ENCODE peak calls at places on chromosomes 12 and 14, in four cellular contexts. F is activated T-helper 1 cell treated with anti-CD3 and anti-CD28 coated beads, Interleukin-12 subunit alpha, Interleukin-12 subunit beta, Interleukin-2, Interleukin-4 antibody, amounts not matched to agents 30 ng/mL and 10 ng/mL and 1 ng/mL, durations not matched to agents 14 hours and 24 hours and 36 hours; G is stimulated activated CD8-positive, alpha-beta memory T cell treated with anti-CD3 and anti-CD28 coated beads, Interleukin-15, amount 100 ng/mL, for 4 hours; V is ovary. S is an unnamed sample.

GRCh38 chr12:105083041-105083440 is 1.2 kb downstream of the ALDH1L2 start:
- DNase-seq in F (no peak), V (no peak), G (no peak), S (no peak)

GRCh38 chr14:79629372-79629771 is 581.9 kb downstream of the DIO2 start:
- DNase-seq in G (no peak), F (no peak), V (no peak), S (no peak)

GRCh38 chr12:107386569-107386968 is 293.2 kb upstream of the CRY1 start:
- DNase-seq in F (no peak), G (no peak), V (no peak), S (no peak)

GRCh38 chr14:100362311-100362927 is 39.3 kb downstream of the SLC25A47 start:
- DNase-seq in V (no peak), G (no peak), F (no peak), S (no peak)

GRCh38 chr14:104885973-104886689 is 21.1 kb downstream of the CEP170B start:
- DNase-seq in G (no peak), F (no peak), V (peak; percentile 15), S (no peak)

GRCh38 chr14:64841772-64842490 is 37.8 kb downstream of the SPTB start:
- DNase-seq in G (no peak), V (no peak), F (no peak), S (no peak)

GRCh38 chr12:54016478-54016964 is 7.7 kb downstream of the HOXC8 start:
- DNase-seq in F (no peak), G (no peak), V (peak; percentile 58), S (no peak)

GRCh38 chr12:120316798-120317257 is 10.8 kb downstream of the PLA2G1B start:
- DNase-seq in F (no peak), V (no peak), G (no peak), S (no peak)

GRCh38 chr14:60655114-60655897 is 6.0 kb upstream of the SIX1 start:
- DNase-seq in G (no peak), V (no peak), F (no peak), S (no peak)

GRCh38 chr12:105554223-105554678 is 223.8 kb downstream of the C12orf75 start:
- DNase-seq in F (no peak), V (no peak), G (no peak), S (no peak)

GRCh38 chr12:24544368-24544767 is 404.5 kb downstream of the BCAT1 start:
- DNase-seq in F (no peak), G (no peak), V (no peak), S (no peak)

GRCh38 chr12:602700-603068 is 60.6 kb downstream of the NINJ2 start:
- DNase-seq in F (no peak), V (no peak), G (no peak), S (no peak)

GRCh38 chr14:62162998-62163589 is 400.9 kb downstream of the SNAPC1 start:
- DNase-seq in G (no peak), V (no peak), F (peak; percentile 3), S (peak; percentile 6)

GRCh38 chr12:132210223-132211055 is 66.2 kb downstream of the NOC4L start:
- DNase-seq in G (no peak), F (no peak), V (no peak), S (no peak)

GRCh38 chr14:69811868-69812252 is 14.8 kb upstream of the SLC10A1 start:
- DNase-seq in V (no peak), G (no peak), F (no peak), S (no peak)

GRCh38 chr12:44972746-44973421 is 78.0 kb downstream of the DBX2 start:
- DNase-seq in F (no peak), G (no peak), V (no peak), S (no peak)

GRCh38 chr12:107760207-107760816 is 625 bp downstream of the PRDM4 start:
- DNase-seq in F (peak; percentile 23), V (peak; percentile 23), G (no peak), S (peak; percentile 6)

GRCh38 chr12:69240625-69240984 is 1.2 kb downstream of the CPSF6 start:
- DNase-seq in F (no peak), V (no peak), G (peak; percentile 5), S (no peak)

GRCh38 chr12:76290963-76291859 is 57.0 kb downstream of the BBS10 start:
- DNase-seq in G (no peak), V (no peak), F (no peak), S (no peak)

GRCh38 chr12:50066402-50066801 is 9.0 kb downstream of the ASIC1 start:
- DNase-seq in F (no peak), V (no peak), G (no peak), S (no peak)

GRCh38 chr14:77848031-77848430 is 48.1 kb downstream of the ADCK1 start:
- DNase-seq in G (no peak), V (no peak), F (no peak), S (no peak)

GRCh38 chr12:125341422-125341821 is 276.2 kb downstream of the AACS start:
- DNase-seq in G (no peak), F (no peak), V (no peak), S (no peak)

GRCh38 chr14:62409185-62409584 is 636.1 kb downstream of the KCNH5 start:
- DNase-seq in V (no peak), F (no peak), G (no peak), S (no peak)

GRCh38 chr12:7695159-7695930 is at the start of gene GDF3:
- DNase-seq in G (no peak), V (peak; percentile 20), F (no peak), S (no peak)

GRCh38 chr14:102264775-102265174 is 40.2 kb downstream of the MOK start:
- DNase-seq in F (no peak), G (no peak), V (no peak), S (no peak)

GRCh38 chr12:112309797-112310196 is 72.4 kb downstream of the HECTD4 start:
- DNase-seq in F (no peak), V (no peak), G (no peak), S (no peak)

GRCh38 chr14:75689012-75689411 is 28.0 kb downstream of the TTLL5 start:
- DNase-seq in G (no peak), F (no peak), V (no peak), S (no peak)

GRCh38 chr14:95895720-95896119 is 19.1 kb downstream of the TUNAR start:
- DNase-seq in V (no peak), F (no peak), G (no peak), S (no peak)

GRCh38 chr12:25648460-25648859 is 95.4 kb upstream of the LMNTD1 start:
- DNase-seq in G (no peak), V (no peak), F (no peak), S (no peak)

GRCh38 chr12:65911321-65911720 is 87.0 kb downstream of the HMGA2 start:
- DNase-seq in G (no peak), V (no peak), F (no peak), S (no peak)

GRCh38 chr12:46887870-46888269 is 62.1 kb upstream of the SLC38A4 start:
- DNase-seq in G (no peak), V (no peak), F (no peak), S (no peak)

GRCh38 chr14:26621807-26622560 is 24.2 kb upstream of the NOVA1 start:
- DNase-seq in F (no peak), V (no peak), G (no peak), S (no peak)

GRCh38 chr12:132664206-132665148 is 22.7 kb downstream of the POLE start:
- DNase-seq in G (no peak), F (no peak), V (no peak), S (no peak)

GRCh38 chr12:61213646-61214045 is 1046.6 kb upstream of the USP15 start:
- DNase-seq in G (no peak), V (no peak), F (no peak), S (no peak)